ENCODE peak calls at places on chromosomes 6 and 20, in ten cellular contexts. One of them, this sample, is unnamed.

GRCh38 chr20:17501701-17502100 is 29.5 kb downstream of the BFSP1 start:
- DNase-seq in NB4: no peak
- DNase-seq in gastrocnemius medialis: no peak
- DNase-seq in erythroblast: no peak
- DNase-seq in GM12891: no peak
- DNase-seq in HepG2: no peak
- DNase-seq in body of pancreas: no peak
- DNase-seq in ovary: no peak
- DNase-seq in stomach: no peak
- DNase-seq in H54: no peak
- DNase-seq in this sample: no peak

GRCh38 chr6:162361168-162361567 is 366.4 kb downstream of the PRKN start:
- DNase-seq in NB4: no peak
- DNase-seq in gastrocnemius medialis: no peak
- DNase-seq in erythroblast: no peak
- DNase-seq in GM12891: no peak
- DNase-seq in HepG2: no peak
- DNase-seq in body of pancreas: no peak
- DNase-seq in ovary: no peak
- DNase-seq in stomach: no peak
- DNase-seq in H54: no peak
- DNase-seq in this sample: no peak

GRCh38 chr6:33377166-33377565 is 14.5 kb upstream of the KIFC1 start:
- DNase-seq in NB4: no peak
- DNase-seq in gastrocnemius medialis: no peak
- DNase-seq in erythroblast: no peak
- DNase-seq in GM12891: no peak
- DNase-seq in HepG2: no peak
- DNase-seq in body of pancreas: no peak
- DNase-seq in ovary: no peak
- DNase-seq in stomach: no peak
- DNase-seq in H54: no peak
- DNase-seq in this sample: no peak

GRCh38 chr6:13531956-13532355 is 42.4 kb upstream of the SIRT5 start:
- DNase-seq in NB4: no peak
- DNase-seq in gastrocnemius medialis: no peak
- DNase-seq in erythroblast: no peak
- DNase-seq in GM12891: no peak
- DNase-seq in HepG2: no peak
- DNase-seq in body of pancreas: no peak
- DNase-seq in ovary: no peak
- DNase-seq in stomach: no peak
- DNase-seq in H54: no peak
- DNase-seq in this sample: no peak

GRCh38 chr6:21501815-21502214 is 91.7 kb upstream of the SOX4 start:
- DNase-seq in NB4: no peak
- DNase-seq in gastrocnemius medialis: no peak
- DNase-seq in erythroblast: no peak
- DNase-seq in GM12891: no peak
- DNase-seq in HepG2: no peak
- DNase-seq in body of pancreas: peak
- DNase-seq in ovary: no peak
- DNase-seq in stomach: no peak
- DNase-seq in H54: no peak
- DNase-seq in this sample: no peak

GRCh38 chr6:81998432-81998831 is 246.0 kb upstream of the TENT5A start:
- DNase-seq in NB4: no peak
- DNase-seq in gastrocnemius medialis: no peak
- DNase-seq in erythroblast: no peak
- DNase-seq in GM12891: no peak
- DNase-seq in HepG2: no peak
- DNase-seq in body of pancreas: no peak
- DNase-seq in ovary: no peak
- DNase-seq in stomach: no peak
- DNase-seq in H54: no peak
- DNase-seq in this sample: peak

GRCh38 chr20:23095504-23095903 is 9.4 kb upstream of the CD93 start:
- DNase-seq in NB4: no peak
- DNase-seq in gastrocnemius medialis: no peak
- DNase-seq in erythroblast: no peak
- DNase-seq in GM12891: no peak
- DNase-seq in HepG2: no peak
- DNase-seq in body of pancreas: no peak
- DNase-seq in ovary: no peak
- DNase-seq in stomach: no peak
- DNase-seq in H54: no peak
- DNase-seq in this sample: no peak

GRCh38 chr6:29792123-29793035 is 35.2 kb upstream of the HLA-G start:
- DNase-seq in NB4: no peak
- DNase-seq in gastrocnemius medialis: peak
- DNase-seq in erythroblast: peak
- DNase-seq in GM12891: peak
- DNase-seq in HepG2: no peak
- DNase-seq in body of pancreas: peak
- DNase-seq in ovary: peak
- DNase-seq in stomach: peak
- DNase-seq in H54: no peak
- DNase-seq in this sample: no peak

GRCh38 chr6:44247338-44248302 is 719 bp downstream of the HSP90AB1 start:
- DNase-seq in NB4: peak
- DNase-seq in gastrocnemius medialis: peak
- DNase-seq in erythroblast: peak
- DNase-seq in GM12891: no peak
- DNase-seq in HepG2: peak
- DNase-seq in body of pancreas: peak
- DNase-seq in ovary: peak
- DNase-seq in stomach: peak
- DNase-seq in H54: no peak
- DNase-seq in this sample: peak

DNA sequence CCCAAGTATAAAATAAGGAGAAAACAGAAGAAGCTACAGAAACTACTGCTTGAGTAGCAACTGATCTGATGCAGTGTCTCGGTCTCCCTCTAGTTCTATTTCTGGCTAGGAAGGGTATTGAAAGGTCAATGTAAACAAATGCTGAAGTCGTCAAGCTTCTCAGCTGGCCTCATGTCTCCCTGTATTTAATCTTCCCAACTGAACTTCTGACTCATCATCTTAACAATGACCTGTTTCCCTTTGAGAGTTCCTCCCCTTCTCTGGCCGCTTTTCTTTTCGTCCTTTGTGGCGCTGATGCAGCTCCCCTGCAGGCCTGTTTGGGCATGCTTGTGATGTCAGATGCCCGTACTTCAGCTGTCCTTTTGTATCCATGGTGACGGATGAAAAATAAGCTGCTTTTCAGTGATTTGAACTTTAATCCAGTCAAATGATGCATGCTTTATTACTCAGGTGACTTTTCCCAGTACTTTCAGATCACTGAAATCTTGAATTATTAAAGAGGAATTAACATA is 7.8 kb upstream of the LCA5 start:
- DNase-seq in NB4: peak
- DNase-seq in gastrocnemius medialis: peak
- DNase-seq in erythroblast: peak
- DNase-seq in GM12891: peak
- DNase-seq in HepG2: peak
- DNase-seq in body of pancreas: peak
- DNase-seq in ovary: peak
- DNase-seq in stomach: peak
- DNase-seq in H54: peak
- DNase-seq in this sample: peak
- TF ChIP-seq POLR2A in NB4: no peak
- TF ChIP-seq POLR2A in gastrocnemius medialis: no peak
- TF ChIP-seq POLR2A in erythroblast: no peak
- TF ChIP-seq POLR2A in GM12891: no peak
- TF ChIP-seq POLR2A in HepG2: no peak
- TF ChIP-seq POLR2A in body of pancreas: no peak
- TF ChIP-seq POLR2A in ovary: no peak
- TF ChIP-seq POLR2A in stomach: no peak
- TF ChIP-seq POLR2A in H54: no peak
- TF ChIP-seq POLR2A in this sample: peak

GRCh38 chr6:28137458-28138020 is 4.1 kb upstream of the ZKSCAN8 start:
- DNase-seq in NB4: peak
- DNase-seq in gastrocnemius medialis: no peak
- DNase-seq in erythroblast: no peak
- DNase-seq in GM12891: no peak
- DNase-seq in HepG2: no peak
- DNase-seq in body of pancreas: no peak
- DNase-seq in ovary: no peak
- DNase-seq in stomach: no peak
- DNase-seq in H54: no peak
- DNase-seq in this sample: peak

GRCh38 chr6:28139860-28140500 is 1.7 kb upstream of the ZKSCAN8 start:
- DNase-seq in NB4: no peak
- DNase-seq in gastrocnemius medialis: no peak
- DNase-seq in erythroblast: peak
- DNase-seq in GM12891: no peak
- DNase-seq in HepG2: no peak
- DNase-seq in body of pancreas: no peak
- DNase-seq in ovary: no peak
- DNase-seq in stomach: no peak
- DNase-seq in H54: no peak
- DNase-seq in this sample: no peak

GRCh38 chr6:28142446-28142845 is 763 bp downstream of the ZKSCAN8 start:
- DNase-seq in NB4: peak
- DNase-seq in gastrocnemius medialis: no peak
- DNase-seq in erythroblast: peak
- DNase-seq in GM12891: no peak
- DNase-seq in HepG2: no peak
- DNase-seq in body of pancreas: no peak
- DNase-seq in ovary: no peak
- DNase-seq in stomach: no peak
- DNase-seq in H54: no peak
- DNase-seq in this sample: peak

GRCh38 chr6:28140616-28141015 is 1.1 kb upstream of the ZKSCAN8 start:
- DNase-seq in NB4: no peak
- DNase-seq in gastrocnemius medialis: no peak
- DNase-seq in erythroblast: no peak
- DNase-seq in GM12891: no peak
- DNase-seq in HepG2: no peak
- DNase-seq in body of pancreas: no peak
- DNase-seq in ovary: no peak
- DNase-seq in stomach: no peak
- DNase-seq in H54: no peak
- DNase-seq in this sample: no peak

GRCh38 chr6:28141500-28142329 is at the start of gene ZKSCAN8:
- DNase-seq in NB4: peak
- DNase-seq in gastrocnemius medialis: peak
- DNase-seq in erythroblast: peak
- DNase-seq in GM12891: peak
- DNase-seq in HepG2: peak
- DNase-seq in body of pancreas: peak
- DNase-seq in ovary: peak
- DNase-seq in stomach: peak
- DNase-seq in H54: peak
- DNase-seq in this sample: peak
- TF ChIP-seq POLR2A in NB4: peak
- TF ChIP-seq POLR2A in gastrocnemius medialis: peak
- TF ChIP-seq POLR2A in erythroblast: peak
- TF ChIP-seq POLR2A in GM12891: peak
- TF ChIP-seq POLR2A in HepG2: peak
- TF ChIP-seq POLR2A in body of pancreas: peak
- TF ChIP-seq POLR2A in ovary: peak
- TF ChIP-seq POLR2A in stomach: no peak
- TF ChIP-seq POLR2A in H54: peak
- TF ChIP-seq POLR2A in this sample: peak

GRCh38 chr6:36743538-36744441 is 46.2 kb downstream of the RAB44 start:
- DNase-seq in NB4: no peak
- DNase-seq in gastrocnemius medialis: no peak
- DNase-seq in erythroblast: peak
- DNase-seq in GM12891: no peak
- DNase-seq in HepG2: no peak
- DNase-seq in body of pancreas: no peak
- DNase-seq in ovary: no peak
- DNase-seq in stomach: peak
- DNase-seq in H54: no peak
- DNase-seq in this sample: no peak
- TF ChIP-seq POLR2A in NB4: no peak
- TF ChIP-seq POLR2A in gastrocnemius medialis: no peak
- TF ChIP-seq POLR2A in erythroblast: no peak
- TF ChIP-seq POLR2A in GM12891: no peak
- TF ChIP-seq POLR2A in HepG2: no peak
- TF ChIP-seq POLR2A in body of pancreas: no peak
- TF ChIP-seq POLR2A in ovary: no peak
- TF ChIP-seq POLR2A in stomach: no peak
- TF ChIP-seq POLR2A in H54: no peak
- TF ChIP-seq POLR2A in this sample: no peak

GRCh38 chr6:134175532-134176282 is 123.3 kb upstream of the SLC2A12 start:
- DNase-seq in NB4: peak
- DNase-seq in gastrocnemius medialis: peak
- DNase-seq in erythroblast: peak
- DNase-seq in GM12891: no peak
- DNase-seq in HepG2: peak
- DNase-seq in body of pancreas: peak
- DNase-seq in ovary: no peak
- DNase-seq in stomach: peak
- DNase-seq in H54: no peak
- DNase-seq in this sample: peak
- TF ChIP-seq POLR2A in NB4: no peak
- TF ChIP-seq POLR2A in gastrocnemius medialis: no peak
- TF ChIP-seq POLR2A in erythroblast: no peak
- TF ChIP-seq POLR2A in GM12891: no peak
- TF ChIP-seq POLR2A in HepG2: no peak
- TF ChIP-seq POLR2A in body of pancreas: peak
- TF ChIP-seq POLR2A in ovary: peak
- TF ChIP-seq POLR2A in stomach: no peak
- TF ChIP-seq POLR2A in H54: peak
- TF ChIP-seq POLR2A in this sample: no peak

GRCh38 chr6:31660224-31660997 is at the start of gene C6orf47:
- DNase-seq in NB4: peak
- DNase-seq in gastrocnemius medialis: peak
- DNase-seq in erythroblast: peak
- DNase-seq in GM12891: peak
- DNase-seq in HepG2: peak
- DNase-seq in body of pancreas: peak
- DNase-seq in ovary: peak
- DNase-seq in stomach: peak
- DNase-seq in H54: peak
- DNase-seq in this sample: peak
- TF ChIP-seq POLR2A in NB4: peak
- TF ChIP-seq POLR2A in gastrocnemius medialis: peak
- TF ChIP-seq POLR2A in erythroblast: peak
- TF ChIP-seq POLR2A in GM12891: peak
- TF ChIP-seq POLR2A in HepG2: no peak
- TF ChIP-seq POLR2A in body of pancreas: peak
- TF ChIP-seq POLR2A in ovary: peak
- TF ChIP-seq POLR2A in stomach: no peak
- TF ChIP-seq POLR2A in H54: peak
- TF ChIP-seq POLR2A in this sample: peak

DNA sequence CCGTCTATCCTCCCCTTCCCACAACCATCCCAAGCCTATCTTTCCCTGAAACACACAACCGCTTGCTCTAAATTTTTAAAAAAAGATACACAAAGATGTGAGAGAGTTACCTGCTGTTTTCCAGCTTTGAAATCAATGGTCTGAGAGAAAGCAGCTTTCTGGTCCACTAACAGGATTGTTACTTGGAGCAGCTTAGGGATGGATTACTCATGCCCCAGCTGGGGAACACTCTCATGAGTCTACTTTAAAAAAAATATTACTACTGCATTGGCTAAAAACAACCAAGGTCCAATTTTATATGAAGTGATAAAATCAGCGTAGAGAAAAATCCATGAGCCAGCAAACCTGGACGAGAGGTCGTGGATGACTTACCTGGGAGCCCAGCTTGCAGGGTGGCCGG is 29.6 kb upstream of the FOXC1 start:
- DNase-seq in NB4: no peak
- DNase-seq in gastrocnemius medialis: no peak
- DNase-seq in erythroblast: no peak
- DNase-seq in GM12891: no peak
- DNase-seq in HepG2: no peak
- DNase-seq in body of pancreas: no peak
- DNase-seq in ovary: no peak
- DNase-seq in stomach: no peak
- DNase-seq in H54: no peak
- DNase-seq in this sample: peak
- TF ChIP-seq POLR2A in NB4: no peak
- TF ChIP-seq POLR2A in gastrocnemius medialis: no peak
- TF ChIP-seq POLR2A in erythroblast: no peak
- TF ChIP-seq POLR2A in GM12891: no peak
- TF ChIP-seq POLR2A in HepG2: no peak
- TF ChIP-seq POLR2A in body of pancreas: no peak
- TF ChIP-seq POLR2A in ovary: no peak
- TF ChIP-seq POLR2A in stomach: no peak
- TF ChIP-seq POLR2A in H54: no peak
- TF ChIP-seq POLR2A in this sample: no peak